ENCODE peak calls at places on chromosomes 1 and 21, in five cellular contexts. V is NAMALWA, Z is fibroblast of pulmonary artery, G is iris pigment epithelial cell, R is vagina. H is an unnamed sample.

GRCh38 chr1:34144743-34145142 is 20.3 kb downstream of the CSMD2 start:
- DNase-seq in V (no peak), Z (no peak), G (no peak), R (no peak), H (no peak)

GRCh38 chr1:37035828-37036666 is 1.7 kb upstream of the GRIK3 start:
- DNase-seq in V (no peak), Z (no peak), G (no peak), R (no peak), H (peak)

GRCh38 chr1:151282883-151283725 is 1.0 kb downstream of the ZNF687 start:
- DNase-seq in V (peak), Z (no peak), G (peak), R (no peak), H (peak)

GRCh38 chr21:45051580-45052434 is 22.6 kb upstream of the ADARB1 start:
- DNase-seq in V (no peak), Z (no peak), G (no peak), R (no peak), H (no peak)

GRCh38 chr1:159071970-159072582 is 4.5 kb downstream of the AIM2 start:
- DNase-seq in V (peak), Z (peak), G (peak), R (no peak), H (peak)

GRCh38 chr1:100575406-100575805 is 37.5 kb downstream of the GPR88 start:
- DNase-seq in V (peak), Z (no peak), G (peak), R (no peak), H (no peak)

GRCh38 chr1:30523055-30524020 is 200.0 kb downstream of the MATN1 start:
- DNase-seq in V (no peak), Z (peak), G (peak), R (no peak), H (no peak)

GRCh38 chr1:44553771-44554170 is 120.5 kb downstream of the TMEM53 start:
- DNase-seq in V (no peak), Z (peak), G (peak), R (no peak), H (no peak)

GRCh38 chr1:116511459-116512019 is 59.3 kb downstream of the CD58 start:
- DNase-seq in V (no peak), Z (no peak), G (no peak), R (no peak), H (no peak)

GRCh38 chr1:39545531-39545930 is 31.1 kb downstream of the PABPC4 start:
- DNase-seq in V (no peak), Z (no peak), G (no peak), R (no peak), H (no peak)

GRCh38 chr21:36860736-36861594 is 105.5 kb downstream of the HLCS start:
- DNase-seq in V (no peak), Z (peak), G (peak), R (no peak), H (no peak)

GRCh38 chr1:248924696-248925532 is 18.9 kb downstream of the PGBD2 start:
- DNase-seq in V (peak), Z (peak), G (peak), R (no peak), H (no peak)

GRCh38 chr1:204268101-204268500 is 54.3 kb upstream of the GOLT1A start:
- DNase-seq in V (no peak), Z (no peak), G (no peak), R (no peak), H (no peak)

GRCh38 chr1:70760170-70760569 is 287.4 kb downstream of the PTGER3 start:
- DNase-seq in V (no peak), Z (no peak), G (no peak), R (no peak), H (no peak)

GRCh38 chr1:20366766-20367602 is 76.3 kb downstream of the VWA5B1 start:
- DNase-seq in V (no peak), Z (peak), G (peak), R (no peak), H (peak)

GRCh38 chr1:240516069-240516468 is 95.9 kb downstream of the GREM2 start:
- DNase-seq in V (no peak), Z (no peak), G (no peak), R (no peak), H (no peak)

GRCh38 chr1:85444381-85444780 is 20.6 kb downstream of the DDAH1 start:
- DNase-seq in V (no peak), Z (no peak), G (peak), R (no peak), H (no peak)

GRCh38 chr1:71269823-71270222 is 189.0 kb upstream of the ZRANB2 start:
- DNase-seq in V (no peak), Z (no peak), G (no peak), R (no peak), H (no peak)

GRCh38 chr1:214422137-214422671 is 129.2 kb downstream of the PTPN14 start:
- DNase-seq in V (no peak), Z (peak), G (peak), R (no peak), H (no peak)

GRCh38 chr1:79920970-79921669 is 914.6 kb upstream of the ADGRL4 start:
- DNase-seq in V (no peak), Z (no peak), G (no peak), R (no peak), H (no peak)

GRCh38 chr1:208165659-208166058 is 78.5 kb downstream of the PLXNA2 start:
- DNase-seq in V (no peak), Z (no peak), G (peak), R (no peak), H (no peak)

GRCh38 chr1:190000365-190000872 is 477.2 kb downstream of the BRINP3 start:
- DNase-seq in V (no peak), Z (peak), G (peak), R (no peak), H (no peak)

GRCh38 chr1:153100241-153100640 is 5.9 kb upstream of the SPRR2E start:
- DNase-seq in V (no peak), Z (peak), G (no peak), R (no peak), H (no peak)

GRCh38 chr1:230009611-230010313 is 57.3 kb upstream of the GALNT2 start:
- DNase-seq in V (no peak), Z (no peak), G (no peak), R (no peak), H (no peak)

GRCh38 chr21:38839683-38840286 is 34.1 kb downstream of the ETS2 start:
- DNase-seq in V (no peak), Z (peak), G (peak), R (no peak), H (no peak)

GRCh38 chr1:78831731-78832360 is 174.7 kb downstream of the ADGRL4 start:
- DNase-seq in V (no peak), Z (peak), G (peak), R (no peak), H (no peak)

GRCh38 chr21:35423694-35424093 is 374.6 kb upstream of the RUNX1 start:
- DNase-seq in V (no peak), Z (peak), G (peak), R (no peak), H (no peak)

GRCh38 chr1:229619614-229620013 is 6.3 kb downstream of the TAF5L start:
- DNase-seq in V (no peak), Z (no peak), G (no peak), R (no peak), H (no peak)

GRCh38 chr1:204637985-204638356 is 47.6 kb downstream of the LRRN2 start:
- DNase-seq in V (no peak), Z (no peak), G (peak), R (peak), H (no peak)

GRCh38 chr1:78561856-78562255 is 58.4 kb upstream of the IFI44L start:
- DNase-seq in V (no peak), Z (no peak), G (no peak), R (no peak), H (no peak)

GRCh38 chr21:35994605-35995004 is 65.7 kb downstream of the SETD4 start:
- DNase-seq in V (no peak), Z (no peak), G (no peak), R (no peak), H (no peak)

GRCh38 chr1:228814091-228814610 is 78.9 kb downstream of the RHOU start:
- DNase-seq in V (no peak), Z (no peak), G (no peak), R (peak), H (no peak)

GRCh38 chr1:85465791-85466134 is 804 bp upstream of the DDAH1 start:
- DNase-seq in V (no peak), Z (no peak), G (peak), R (no peak), H (no peak)

GRCh38 chr21:33901421-33902288 is 13.9 kb downstream of the ATP5PO start:
- DNase-seq in V (peak), Z (peak), G (peak), R (no peak), H (peak)

GRCh38 chr1:64917328-64917861 is 49.0 kb downstream of the JAK1 start:
- DNase-seq in V (peak), Z (peak), G (peak), R (no peak), H (peak)

GRCh38 chr1:33392639-33393038 is 38.3 kb downstream of the PHC2 start:
- DNase-seq in V (no peak), Z (peak), G (peak), R (no peak), H (peak)

GRCh38 chr1:222068101-222068500 is 326.2 kb upstream of the DUSP10 start:
- DNase-seq in V (no peak), Z (no peak), G (no peak), R (no peak), H (no peak)

GRCh38 chr1:3651011-3651938 is 1.0 kb upstream of the TP73 start:
- DNase-seq in V (no peak), Z (no peak), G (peak), R (no peak), H (no peak)

GRCh38 chr21:34528131-34528561 is 16.1 kb upstream of the KCNE1 start:
- DNase-seq in V (no peak), Z (peak), G (peak), R (no peak), H (no peak)

GRCh38 chr1:211415700-211416099 is 76.3 kb downstream of the RD3 start:
- DNase-seq in V (no peak), Z (no peak), G (no peak), R (no peak), H (no peak)

H was measured in endothelial cell.